ENCODE peak calls at places on chromosomes 2 and 18, in five cellular contexts. I, M, V, L and Q are unnamed samples. For H3K4me1, the result is how much of the 10 kb centered on the place peaks cover.

GRCh38 chr18:23822590-23823385 is 133.5 kb downstream of the LAMA3 start:
- DNase-seq in I (no peak), M (no peak), V (no peak), L (peak), Q (no peak)

GRCh38 chr18:76495435-76496199 is 575 bp upstream of the ZNF516 start:
- DNase-seq in I (peak), M (peak), V (no peak), L (peak), Q (peak)

GRCh38 chr2:56390644-56391043 is 206.9 kb downstream of the CCDC85A start:
- DNase-seq in I (no peak), M (no peak), V (no peak), L (no peak), Q (no peak)

GRCh38 chr2:238103465-238104070 is 3.4 kb downstream of the ESPNL start:
- DNase-seq in I (no peak), M (no peak), V (peak), L (no peak), Q (no peak)

GRCh38 chr2:147829106-147829505 is 15.7 kb upstream of the ACVR2A start:
- DNase-seq in I (no peak), M (no peak), V (no peak), L (peak), Q (no peak)

GRCh38 chr18:12737243-12737902 is 34.5 kb downstream of the PSMG2 start:
- DNase-seq in I (no peak), M (no peak), V (no peak), L (no peak), Q (no peak)

GRCh38 chr18:80253871-80254492 is 6.7 kb upstream of the PARD6G start:
- DNase-seq in I (no peak), M (no peak), V (no peak), L (no peak), Q (no peak)

GRCh38 chr2:109331864-109332848 is 203.2 kb downstream of the SH3RF3 start:
- DNase-seq in I (no peak), M (peak), V (peak), L (peak), Q (peak)

GRCh38 chr2:228064796-228065315 is 116.6 kb downstream of the SPHKAP start:
- DNase-seq in I (no peak), M (no peak), V (no peak), L (no peak), Q (no peak)

GRCh38 chr2:120012771-120013568 is at the start of gene EPB41L5:
- DNase-seq in I (peak), M (peak), V (peak), L (peak), Q (peak)

GRCh38 chr2:229164545-229165249 is 106.4 kb downstream of the PID1 start:
- DNase-seq in I (peak), M (no peak), V (no peak), L (peak), Q (no peak)

GRCh38 chr2:1690056-1690775 is 54.1 kb downstream of the PXDN start:
- DNase-seq in I (no peak), M (no peak), V (no peak), L (no peak), Q (no peak)

GRCh38 chr2:20457027-20457426 is 10.2 kb downstream of the RHOB start:
- DNase-seq in I (no peak), M (no peak), V (no peak), L (peak), Q (no peak)

GRCh38 chr2:30629866-30630265 is 177.4 kb downstream of the CAPN13 start:
- DNase-seq in I (no peak), M (no peak), V (no peak), L (peak), Q (no peak)

GRCh38 chr2:198134287-198134955 is 330.0 kb downstream of the PLCL1 start:
- DNase-seq in I (no peak), M (no peak), V (no peak), L (no peak), Q (no peak)

GRCh38 chr2:182824759-182825143 is 41.7 kb downstream of the FRZB start:
- DNase-seq in I (no peak), M (no peak), V (no peak), L (no peak), Q (no peak)

GRCh38 chr2:48519608-48520007 is 10.3 kb upstream of the STON1 start:
- DNase-seq in I (no peak), M (no peak), V (no peak), L (no peak), Q (no peak)

GRCh38 chr2:74762789-74763188 is 71.1 kb upstream of the HK2 start:
- DNase-seq in I (no peak), M (no peak), V (no peak), L (no peak), Q (no peak)

GRCh38 chr2:1422716-1423285 is 9.5 kb downstream of the TPO start:
- DNase-seq in I (no peak), M (no peak), V (no peak), L (no peak), Q (no peak)

GRCh38 chr2:69642709-69643601 is 584 bp downstream of the AAK1 start:
- DNase-seq in I (peak), M (peak), V (no peak), L (peak), Q (peak)

GRCh38 chr2:171566753-171567152 is 44.5 kb downstream of the CYBRD1 start:
- DNase-seq in I (no peak), M (no peak), V (no peak), L (no peak), Q (no peak)

GRCh38 chr18:39455300-39455699 is 1889.7 kb upstream of the CELF4 start:
- DNase-seq in I (no peak), M (no peak), V (no peak), L (peak), Q (no peak)

GRCh38 chr18:12018861-12019260 is 37.6 kb downstream of the IMPA2 start:
- DNase-seq in I (no peak), M (no peak), V (no peak), L (no peak), Q (no peak)

GRCh38 chr18:25228410-25228809 is 123.6 kb downstream of the ZNF521 start:
- DNase-seq in I (no peak), M (no peak), V (no peak), L (no peak), Q (no peak)

GRCh38 chr2:161426788-161427412 is 10.8 kb downstream of the TBR1 start:
- DNase-seq in I (peak), M (peak), V (no peak), L (peak), Q (no peak)

GRCh38 chr18:46464926-46465655 is 191.9 kb downstream of the LOXHD1 start:
- DNase-seq in I (no peak), M (no peak), V (no peak), L (no peak), Q (no peak)

GRCh38 chr2:28292491-28292890 is 100.2 kb upstream of the FOSL2 start:
- DNase-seq in I (no peak), M (no peak), V (no peak), L (peak), Q (no peak)

GRCh38 chr2:185979546-185980071 is 241.0 kb downstream of the FSIP2 start:
- DNase-seq in I (no peak), M (no peak), V (no peak), L (no peak), Q (no peak)

GRCh38 chr2:232731470-232731869 is 34.3 kb downstream of the GIGYF2 start:
- DNase-seq in I (no peak), M (no peak), V (no peak), L (peak), Q (no peak)

GRCh38 chr2:173221937-173222594 is 132.6 kb upstream of the CDCA7 start:
- DNase-seq in I (no peak), M (no peak), V (no peak), L (peak), Q (no peak)

GRCh38 chr2:31284107-31284506 is 50.2 kb downstream of the EHD3 start:
- DNase-seq in I (no peak), M (no peak), V (no peak), L (no peak), Q (no peak)

GRCh38 chr2:56450083-56450482 is 266.3 kb downstream of the CCDC85A start:
- DNase-seq in I (no peak), M (no peak), V (no peak), L (no peak), Q (no peak)

GRCh38 chr2:152650768-152651371 is 66.4 kb downstream of the PRPF40A start:
- DNase-seq in I (no peak), M (no peak), V (no peak), L (no peak), Q (no peak)

GRCh38 chr2:172299741-172300140 is 127.6 kb upstream of the ITGA6 start:
- DNase-seq in I (no peak), M (peak), V (no peak), L (peak), Q (no peak)

GRCh38 chr2:31219131-31219969 is 2.0 kb upstream of the CAPN14 start:
- DNase-seq in I (no peak), M (no peak), V (no peak), L (no peak), Q (no peak)

GRCh38 chr2:40434638-40435296 is 17.1 kb downstream of the SLC8A1 start:
- DNase-seq in I (no peak), M (no peak), V (no peak), L (peak), Q (no peak)

DNA sequence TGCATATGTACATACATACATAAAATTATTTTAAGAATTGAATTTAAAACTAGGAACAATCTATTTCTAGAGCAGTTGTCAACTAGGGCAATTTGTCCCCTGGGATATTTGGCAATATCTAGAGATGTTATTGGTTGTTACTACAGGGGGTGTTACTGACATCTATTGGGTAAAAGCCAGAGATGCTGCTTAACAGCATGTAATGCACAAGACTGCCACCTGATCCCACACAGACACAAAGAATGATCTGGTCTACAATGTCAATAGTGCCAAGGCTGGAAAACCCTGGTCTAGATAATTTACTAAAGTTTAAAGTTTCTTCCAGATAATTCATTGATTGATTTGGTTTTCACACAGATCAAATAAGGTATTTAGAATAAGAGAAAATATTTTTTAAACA is 185.3 kb downstream of the NYAP2 start:
- DNase-seq in I (peak), M (no peak), V (no peak), L (no peak), Q (no peak)
- H3K4me1 ChIP-seq in I (under half), M (under half), V (under half), L (under half), Q (under half)

DNA sequence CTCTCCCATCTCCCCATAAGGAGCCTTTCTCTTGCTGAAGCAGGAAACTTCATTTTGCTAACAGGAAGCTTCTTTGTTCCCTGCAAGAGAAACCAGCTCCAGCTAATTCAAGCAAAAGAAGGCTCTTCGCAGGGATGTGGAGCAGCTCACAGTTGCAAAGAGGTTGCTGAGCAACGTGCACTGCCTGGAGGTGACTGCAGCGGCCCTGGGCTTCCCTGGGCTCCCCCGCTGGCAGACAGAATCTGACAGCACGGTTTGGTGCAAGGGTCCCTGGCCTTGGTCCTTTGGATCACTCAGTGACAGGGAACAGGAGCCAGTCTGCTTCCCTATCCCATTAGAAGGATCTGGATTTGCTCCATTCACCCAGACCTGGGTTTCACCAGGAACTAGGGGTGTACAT is 25.8 kb downstream of the GPR55 start:
- DNase-seq in I (peak), M (peak), V (no peak), L (no peak), Q (peak)
- H3K27ac ChIP-seq in I (no peak), M (no peak), V (no peak), L (no peak), Q (no peak)

DNA sequence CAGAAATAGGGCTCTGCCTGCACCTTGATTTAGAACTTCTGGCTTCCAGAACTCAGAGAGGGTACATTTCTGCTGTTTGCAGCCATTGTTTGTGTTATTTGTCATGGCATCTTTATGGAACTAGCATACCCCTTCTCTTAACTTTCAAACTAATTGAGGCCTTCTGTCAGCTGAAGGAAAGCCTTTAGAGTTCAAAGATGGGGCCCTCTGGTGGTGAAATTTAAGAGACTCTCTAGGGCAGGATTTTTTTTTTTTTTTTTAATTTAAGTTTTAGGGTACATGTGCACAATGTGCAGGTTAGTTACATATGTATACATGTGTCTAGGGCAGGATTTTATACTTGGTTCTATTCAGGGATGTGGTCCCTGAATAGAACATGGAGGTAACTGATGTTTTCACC is 260.6 kb upstream of the LINC00305 start:
- DNase-seq in I (peak), M (no peak), V (no peak), L (no peak), Q (no peak)
- TF ChIP-seq CTCF in I (peak), M (no peak), V (no peak), L (no peak), Q (no peak)

GRCh38 chr2:33134086-33134763 is 187.5 kb downstream of the LTBP1 start:
- DNase-seq in I (peak), M (peak), V (peak), L (peak), Q (peak)
- H3K4me1 ChIP-seq in I (under half), M (under half), V (under half), L (under half), Q (under half)

GRCh38 chr2:6916224-6916623 is 988 bp upstream of the RNF144A start:
- DNase-seq in I (no peak), M (no peak), V (no peak), L (no peak), Q (no peak)

GRCh38 chr2:6915399-6915798 is 1.8 kb upstream of the RNF144A start:
- DNase-seq in I (no peak), M (no peak), V (no peak), L (no peak), Q (no peak)

GRCh38 chr2:6916736-6917070 is 509 bp upstream of the RNF144A start:
- DNase-seq in I (no peak), M (no peak), V (no peak), L (no peak), Q (no peak)

GRCh38 chr2:6917761-6918421 is 679 bp downstream of the RNF144A start:
- DNase-seq in I (peak), M (peak), V (no peak), L (no peak), Q (peak)

DNA sequence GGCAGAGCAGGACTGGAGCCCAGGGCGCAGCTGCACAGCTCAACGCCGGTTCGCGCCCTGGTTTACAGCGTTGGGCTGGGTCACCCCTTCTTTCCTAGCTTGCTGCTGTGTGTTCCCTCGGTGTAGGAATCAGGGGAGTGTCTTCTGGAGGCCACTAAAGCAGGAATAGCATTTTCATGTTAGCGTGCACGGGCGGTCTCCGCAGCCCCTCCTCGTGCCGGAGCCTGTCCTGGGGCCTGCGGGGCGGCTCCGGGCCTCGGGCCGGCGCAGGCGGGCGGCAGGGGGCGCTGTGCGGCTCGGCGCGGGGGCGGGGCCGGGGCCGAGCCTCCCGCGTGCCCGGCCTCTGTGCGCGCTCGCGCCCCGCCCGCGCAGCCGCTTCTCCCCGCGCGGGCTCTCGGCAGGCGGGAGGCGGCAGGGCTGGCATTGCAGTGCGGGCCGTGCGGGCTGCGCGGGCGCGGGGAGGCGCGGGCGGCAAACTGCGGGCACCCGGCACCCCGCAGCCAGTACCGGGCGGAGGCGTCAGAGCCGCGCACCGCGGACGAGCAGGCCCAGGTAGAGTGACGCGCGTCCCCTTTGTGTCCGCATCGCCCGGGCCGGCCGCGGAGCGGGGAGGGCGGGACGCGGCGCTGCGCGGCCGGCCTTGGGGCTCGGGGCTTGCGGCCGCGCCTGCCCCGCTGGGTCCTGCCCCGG is at the start of gene RNF144A:
- DNase-seq in I (peak), M (peak), V (peak), L (peak), Q (peak)
- H3K27ac ChIP-seq in I (no peak), M (no peak), V (peak), L (no peak), Q (peak)

GRCh38 chr2:38947241-38948239 is 57.9 kb downstream of the ARHGEF33 start:
- DNase-seq in I (peak), M (peak), V (peak), L (peak), Q (peak)
- TF ChIP-seq CTCF in I (peak), M (peak), V (peak), L (peak), Q (peak)